ENCODE peak calls at places on chromosomes 4 and X, in ten cellular contexts. F, Q, M, L, B, O, A, N, I and P are unnamed samples.

GRCh38 chr4:37628977-37629609 is 57.1 kb downstream of the RELL1 start:
- DNase-seq in F (peak), Q (peak), M (no peak), L (no peak), B (no peak), O (no peak), A (no peak), N (no peak), I (peak), P (no peak)

GRCh38 chr4:38612996-38613395 is 51.0 kb upstream of the KLF3 start:
- DNase-seq in F (peak), Q (no peak), M (no peak), L (no peak), B (no peak), O (no peak), A (no peak), N (no peak), I (no peak), P (peak)

GRCh38 chrX:19514791-19515614 is at the start of gene MAP3K15:
- DNase-seq in F (no peak), Q (no peak), M (no peak), L (no peak), B (peak), O (peak), A (peak), N (no peak), I (peak), P (no peak)

GRCh38 chr4:123802082-123802658 is 405.6 kb downstream of the SPRY1 start:
- DNase-seq in F (no peak), Q (no peak), M (no peak), L (no peak), B (no peak), O (no peak), A (no peak), N (no peak), I (no peak), P (no peak)

GRCh38 chr4:42607011-42607726 is 49.7 kb downstream of the ATP8A1 start:
- DNase-seq in F (no peak), Q (no peak), M (no peak), L (no peak), B (no peak), O (no peak), A (no peak), N (no peak), I (no peak), P (no peak)

GRCh38 chr4:39348371-39349265 is 17.5 kb downstream of the RFC1 start:
- DNase-seq in F (no peak), Q (no peak), M (no peak), L (no peak), B (no peak), O (no peak), A (peak), N (no peak), I (no peak), P (no peak)

GRCh38 chrX:31237189-31237588 is 165.3 kb upstream of the FTHL17 start:
- DNase-seq in F (no peak), Q (no peak), M (no peak), L (no peak), B (no peak), O (no peak), A (no peak), N (no peak), I (no peak), P (no peak)

GRCh38 chr4:151862766-151863165 is 102.0 kb upstream of the GATB start:
- DNase-seq in F (no peak), Q (no peak), M (no peak), L (no peak), B (no peak), O (no peak), A (no peak), N (no peak), I (no peak), P (no peak)

GRCh38 chr4:174214102-174214878 is 69.2 kb downstream of the FBXO8 start:
- DNase-seq in F (peak), Q (no peak), M (peak), L (no peak), B (peak), O (peak), A (peak), N (no peak), I (no peak), P (no peak)

GRCh38 chrX:39504850-39505259 is 592.9 kb downstream of the BCOR start:
- DNase-seq in F (peak), Q (no peak), M (no peak), L (no peak), B (no peak), O (no peak), A (no peak), N (no peak), I (no peak), P (no peak)

GRCh38 chr4:1170805-1171305 is 1.5 kb downstream of the SPON2 start:
- DNase-seq in F (no peak), Q (no peak), M (no peak), L (no peak), B (no peak), O (no peak), A (no peak), N (no peak), I (no peak), P (no peak)

GRCh38 chrX:19121898-19122640 is at the start of gene ADGRG2:
- DNase-seq in F (peak), Q (no peak), M (no peak), L (no peak), B (peak), O (peak), A (no peak), N (no peak), I (peak), P (no peak)

GRCh38 chr4:8330821-8331566 is 61.4 kb downstream of the HTRA3 start:
- DNase-seq in F (peak), Q (no peak), M (no peak), L (no peak), B (no peak), O (no peak), A (no peak), N (peak), I (peak), P (no peak)

GRCh38 chrX:144219035-144219434 is 335.2 kb downstream of the UBE2NL start:
- DNase-seq in F (no peak), Q (no peak), M (no peak), L (no peak), B (peak), O (no peak), A (no peak), N (no peak), I (no peak), P (no peak)

GRCh38 chr4:74618659-74619058 is 173.7 kb downstream of the AREG start:
- DNase-seq in F (no peak), Q (no peak), M (no peak), L (no peak), B (no peak), O (no peak), A (no peak), N (no peak), I (no peak), P (no peak)

GRCh38 chr4:185587444-185588161 is 52.3 kb upstream of the PDLIM3 start:
- DNase-seq in F (peak), Q (no peak), M (no peak), L (peak), B (peak), O (peak), A (peak), N (no peak), I (no peak), P (no peak)

GRCh38 chr4:157271166-157271869 is 50.8 kb downstream of the GRIA2 start:
- DNase-seq in F (no peak), Q (no peak), M (no peak), L (no peak), B (no peak), O (no peak), A (no peak), N (no peak), I (no peak), P (no peak)

GRCh38 chr4:53477038-53477565 is 99.7 kb downstream of the FIP1L1 start:
- DNase-seq in F (no peak), Q (peak), M (no peak), L (no peak), B (peak), O (no peak), A (no peak), N (no peak), I (no peak), P (no peak)

GRCh38 chrX:9911479-9911878 is 55.7 kb upstream of the CLDN34 start:
- DNase-seq in F (peak), Q (no peak), M (no peak), L (no peak), B (no peak), O (no peak), A (no peak), N (no peak), I (no peak), P (no peak)

GRCh38 chrX:153486163-153486562 is 8.6 kb upstream of the BGN start:
- DNase-seq in F (no peak), Q (no peak), M (no peak), L (no peak), B (no peak), O (peak), A (no peak), N (no peak), I (no peak), P (no peak)

GRCh38 chr4:6059375-6059805 is 41.2 kb upstream of the C4orf50 start:
- DNase-seq in F (no peak), Q (no peak), M (no peak), L (no peak), B (no peak), O (no peak), A (no peak), N (no peak), I (no peak), P (no peak)

GRCh38 chrX:49155243-49155899 is 7.2 kb upstream of the MAGIX start:
- DNase-seq in F (peak), Q (no peak), M (no peak), L (no peak), B (peak), O (no peak), A (no peak), N (peak), I (no peak), P (peak)

GRCh38 chr4:138576684-138577083 is 334.5 kb upstream of the SLC7A11 start:
- DNase-seq in F (peak), Q (peak), M (no peak), L (no peak), B (no peak), O (no peak), A (no peak), N (no peak), I (no peak), P (no peak)

GRCh38 chrX:49773993-49774392 is 55.1 kb upstream of the PAGE4 start:
- DNase-seq in F (no peak), Q (no peak), M (no peak), L (no peak), B (no peak), O (no peak), A (no peak), N (no peak), I (no peak), P (no peak)

GRCh38 chr4:158164849-158165248 is 8.0 kb downstream of the GASK1B start:
- DNase-seq in F (no peak), Q (no peak), M (no peak), L (no peak), B (no peak), O (no peak), A (no peak), N (no peak), I (no peak), P (no peak)

GRCh38 chrX:38804481-38805293 is 3.4 kb downstream of the MID1IP1 start:
- DNase-seq in F (no peak), Q (no peak), M (peak), L (peak), B (no peak), O (peak), A (peak), N (peak), I (peak), P (no peak)

GRCh38 chr4:21858971-21859370 is 89.6 kb downstream of the KCNIP4 start:
- DNase-seq in F (peak), Q (peak), M (no peak), L (no peak), B (no peak), O (no peak), A (no peak), N (no peak), I (no peak), P (no peak)

GRCh38 chrX:25343060-25343459 is 327.3 kb upstream of the ARX start:
- DNase-seq in F (no peak), Q (no peak), M (no peak), L (no peak), B (no peak), O (no peak), A (no peak), N (no peak), I (no peak), P (no peak)

GRCh38 chr4:15333692-15334633 is 93.9 kb upstream of the C1QTNF7 start:
- DNase-seq in F (no peak), Q (no peak), M (no peak), L (no peak), B (no peak), O (no peak), A (no peak), N (no peak), I (no peak), P (no peak)

GRCh38 chrX:100368167-100368566 is 41.9 kb downstream of the PCDH19 start:
- DNase-seq in F (peak), Q (no peak), M (no peak), L (no peak), B (peak), O (no peak), A (no peak), N (no peak), I (no peak), P (no peak)

GRCh38 chr4:170529760-170530440 is 440.1 kb upstream of the AADAT start:
- DNase-seq in F (no peak), Q (no peak), M (no peak), L (no peak), B (no peak), O (no peak), A (no peak), N (no peak), I (no peak), P (no peak)

GRCh38 chr4:152926959-152927358 is 9.2 kb upstream of the FHDC1 start:
- DNase-seq in F (no peak), Q (no peak), M (no peak), L (no peak), B (no peak), O (no peak), A (no peak), N (no peak), I (no peak), P (no peak)

GRCh38 chr4:78551420-78552351 is at the start of gene ANXA3:
- DNase-seq in F (no peak), Q (no peak), M (no peak), L (no peak), B (peak), O (peak), A (peak), N (peak), I (no peak), P (no peak)

GRCh38 chr4:143397887-143398286 is 61.2 kb downstream of the GAB1 start:
- DNase-seq in F (peak), Q (no peak), M (no peak), L (no peak), B (no peak), O (no peak), A (no peak), N (no peak), I (no peak), P (no peak)

GRCh38 chr4:7448036-7448435 is 13.3 kb upstream of the PSAPL1 start:
- DNase-seq in F (no peak), Q (no peak), M (no peak), L (no peak), B (no peak), O (peak), A (no peak), N (no peak), I (no peak), P (no peak)